ENCODE peak calls at places on chromosomes 11 and 22, in nine cellular contexts. T, K, V, H, U, D, B, E and W are unnamed samples.

GRCh38 chr11:107272561-107272960 is 185.1 kb downstream of the CWF19L2 start:
- DNase-seq in B (no peak), V (no peak), K (no peak), T (no peak), D (no peak), U (no peak), E (no peak), H (no peak), W (no peak)

GRCh38 chr11:120512727-120513435 is 1.3 kb downstream of the GRIK4 start:
- DNase-seq in V (no peak), U (no peak), D (no peak), H (no peak), K (no peak), B (no peak), E (no peak), T (no peak), W (no peak)

GRCh38 chr22:49751318-49751967 is 76.2 kb downstream of the BRD1 start:
- DNase-seq in U (peak), V (no peak), H (no peak), K (no peak), T (no peak), D (no peak), E (no peak), B (no peak), W (no peak)

GRCh38 chr11:116579857-116580727 is 192.7 kb downstream of the BUD13 start:
- DNase-seq in H (no peak), D (no peak), U (no peak), E (no peak), V (no peak), B (no peak), K (no peak), T (peak), W (no peak)

GRCh38 chr11:34641456-34641855 is 20.6 kb downstream of the EHF start:
- DNase-seq in D (no peak), E (no peak), K (no peak), T (no peak), H (no peak), U (no peak), V (no peak), B (no peak), W (no peak)

GRCh38 chr22:47192651-47193437 is 430.4 kb downstream of the TBC1D22A start:
- DNase-seq in V (peak), T (no peak), D (no peak), B (no peak), H (no peak), U (peak), E (peak), K (no peak), W (no peak)

GRCh38 chr11:94553938-94554337 is 10.2 kb downstream of the FUT4 start:
- DNase-seq in H (no peak), B (peak), E (no peak), V (no peak), K (peak), D (no peak), U (no peak), T (peak), W (no peak)

GRCh38 chr22:29338398-29338797 is 22.9 kb upstream of the RASL10A start:
- DNase-seq in K (no peak), V (no peak), T (no peak), H (no peak), E (no peak), D (no peak), U (no peak), B (no peak), W (no peak)

GRCh38 chr11:114321621-114322257 is 25.5 kb downstream of the NNMT start:
- DNase-seq in V (no peak), D (no peak), U (no peak), T (peak), E (no peak), K (peak), B (peak), H (no peak), W (no peak)

GRCh38 chr11:9302448-9302847 is 11.9 kb downstream of the TMEM41B start:
- DNase-seq in T (peak), V (no peak), E (no peak), D (no peak), K (no peak), B (peak), U (no peak), H (no peak), W (no peak)

GRCh38 chr22:22687638-22688500 is 43.5 kb downstream of the GGTLC2 start:
- DNase-seq in K (peak), B (peak), E (no peak), V (peak), U (no peak), T (peak), D (peak), H (peak), W (no peak)

GRCh38 chr11:11972148-11972547 is 36.3 kb downstream of the DKK3 start:
- DNase-seq in B (no peak), V (no peak), K (no peak), E (no peak), D (no peak), U (no peak), H (no peak), T (no peak), W (no peak)

GRCh38 chr11:12086271-12087074 is 23.9 kb upstream of the MICAL2 start:
- DNase-seq in B (peak), T (peak), K (peak), V (peak), E (peak), H (no peak), U (peak), D (no peak), W (no peak)

GRCh38 chr22:29030618-29031235 is 30.9 kb downstream of the C22orf31 start:
- DNase-seq in H (no peak), T (peak), U (peak), E (peak), K (peak), D (no peak), V (peak), B (peak), W (no peak)

GRCh38 chr11:68331338-68331947 is 19.1 kb downstream of the LRP5 start:
- DNase-seq in U (no peak), K (no peak), B (no peak), V (no peak), T (no peak), D (no peak), H (no peak), E (peak), W (no peak)

GRCh38 chr11:93775289-93775688 is 8.8 kb upstream of the MED17 start:
- DNase-seq in K (peak), E (no peak), B (no peak), T (peak), D (no peak), H (no peak), U (no peak), V (no peak), W (no peak)

GRCh38 chr11:94879006-94879405 is 94.3 kb downstream of the CWC15 start:
- DNase-seq in V (no peak), E (no peak), B (no peak), U (no peak), K (no peak), H (no peak), T (no peak), D (no peak), W (no peak)

GRCh38 chr11:58921778-58922390 is 17.4 kb upstream of the GLYATL1 start:
- DNase-seq in E (no peak), T (no peak), V (no peak), H (no peak), U (no peak), D (no peak), B (no peak), K (no peak), W (no peak)

GRCh38 chr11:120239713-120240640 is at the start of gene POU2F3:
- DNase-seq in D (no peak), H (no peak), U (no peak), E (no peak), B (no peak), T (no peak), K (no peak), V (no peak), W (no peak)

GRCh38 chr11:118304809-118305248 is 299 bp downstream of the CD3E start:
- DNase-seq in T (no peak), U (no peak), E (no peak), D (no peak), H (no peak), K (no peak), B (no peak), V (no peak), W (peak)

GRCh38 chr22:47133263-47133662 is 370.8 kb downstream of the TBC1D22A start:
- DNase-seq in B (no peak), V (no peak), K (no peak), H (no peak), U (no peak), D (no peak), T (peak), E (no peak), W (no peak)

GRCh38 chr11:74689666-74690065 is 41.6 kb downstream of the CHRDL2 start:
- DNase-seq in D (no peak), E (no peak), B (peak), V (peak), K (peak), U (no peak), T (peak), H (no peak), W (no peak)

GRCh38 chr11:108117746-108118371 is 3.5 kb upstream of the ACAT1 start:
- DNase-seq in V (peak), D (peak), U (no peak), T (peak), K (peak), H (no peak), E (no peak), B (peak), W (peak)